ENCODE peak calls at places on chromosomes 12 and 14, in six cellular contexts. U is H7; A is AG04450; J is activated naive CD4-positive, alpha-beta T cell treated with anti-CD3 and anti-CD28 coated beads for 36 hours; C is 8988T; E is Kasumi-1. M is an unnamed sample.

GRCh38 chr12:109621271-109621671 is 47.7 kb downstream of the MVK start:
- DNase-seq in U (no peak), A (no peak), J (no peak), C (no peak), E (no peak), M (no peak)

GRCh38 chr12:123761841-123762714 is at the start of gene DNAH10:
- DNase-seq in U (peak; percentile 95), A (no peak), J (peak; percentile 34), C (no peak), E (peak; percentile 63), M (peak; percentile 29)

GRCh38 chr12:19151298-19151697 is 21.8 kb downstream of the PLEKHA5 start:
- DNase-seq in U (no peak), A (no peak), J (no peak), C (no peak), E (no peak), M (no peak)

GRCh38 chr12:74509886-74510285 is 27.7 kb upstream of the ATXN7L3B start:
- DNase-seq in U (no peak), A (no peak), J (no peak), C (no peak), E (no peak), M (no peak)

GRCh38 chr12:109065154-109065852 is 12.9 kb downstream of the USP30 start:
- DNase-seq in U (no peak), A (no peak), J (no peak), C (no peak), E (no peak), M (peak; percentile 29)

GRCh38 chr14:69716483-69717187 is 50.3 kb upstream of the SRSF5 start:
- DNase-seq in U (no peak), A (peak; percentile 86), J (peak; percentile 64), C (no peak), E (no peak), M (no peak)

GRCh38 chr14:63134801-63135200 is 69.4 kb upstream of the RHOJ start:
- DNase-seq in U (peak; percentile 38), A (no peak), J (no peak), C (no peak), E (peak; percentile 55), M (no peak)

GRCh38 chr14:90354551-90355298 is 23.0 kb upstream of the NRDE2 start:
- DNase-seq in U (no peak), A (no peak), J (no peak), C (no peak), E (no peak), M (no peak)

GRCh38 chr12:46187023-46187422 is 81.8 kb downstream of the SLC38A1 start:
- DNase-seq in U (no peak), A (peak; percentile 62), J (no peak), C (no peak), E (no peak), M (no peak)

GRCh38 chr12:111404362-111405148 is 1.2 kb upstream of the SH2B3 start:
- DNase-seq in U (peak; percentile 87), A (no peak), J (peak; percentile 80), C (no peak), E (peak; percentile 39), M (peak; percentile 80)

GRCh38 chr14:99127651-99128167 is 144.3 kb downstream of the BCL11B start:
- DNase-seq in U (no peak), A (no peak), J (no peak), C (no peak), E (no peak), M (no peak)

GRCh38 chr12:49092086-49092815 is 2.4 kb downstream of the DHH start:
- DNase-seq in U (peak; percentile 92), A (no peak), J (peak; percentile 80), C (peak; percentile 98), E (peak; percentile 64), M (peak; percentile 96)

GRCh38 chr12:124664395-124665111 is 97.1 kb upstream of the NCOR2 start:
- DNase-seq in U (no peak), A (no peak), J (no peak), C (no peak), E (no peak), M (no peak)

GRCh38 chr14:22915886-22916521 is 2.9 kb downstream of the RBM23 start:
- DNase-seq in U (no peak), A (no peak), J (no peak), C (no peak), E (no peak), M (no peak)